ENCODE peak calls at places on chromosomes 12 and 14, in six cellular contexts. O, Q, R, I, D and B are unnamed samples.

GRCh38 chr12:22759769-22760674 is 135.1 kb downstream of the ETNK1 start:
- DNase-seq in D (no peak), R (no peak), I (no peak), Q (no peak), O (no peak), B (no peak)

GRCh38 chr12:54222609-54223008 is 33.8 kb upstream of the SMUG1 start:
- DNase-seq in Q (peak), D (peak), I (no peak), O (peak), R (no peak), B (peak)

GRCh38 chr12:111298583-111299436 is 70.1 kb downstream of the PHETA1 start:
- DNase-seq in Q (peak), R (no peak), O (peak), I (peak), D (peak), B (peak)

GRCh38 chr12:57300961-57301584 is 50.1 kb upstream of the STAC3 start:
- DNase-seq in D (no peak), I (no peak), Q (no peak), R (no peak), O (no peak), B (no peak)

GRCh38 chr14:57512221-57512620 is 18.6 kb upstream of the CCDC198 start:
- DNase-seq in Q (no peak), D (no peak), I (no peak), R (no peak), O (no peak), B (no peak)

GRCh38 chr14:59333668-59334067 is 131.5 kb downstream of the GPR135 start:
- DNase-seq in D (peak), I (no peak), O (peak), Q (no peak), R (no peak), B (peak)

GRCh38 chr14:96245710-96246534 is 10.1 kb upstream of the BDKRB1 start:
- DNase-seq in Q (no peak), R (no peak), O (no peak), D (no peak), I (no peak), B (no peak)

GRCh38 chr14:102512713-102513373 is 3.3 kb upstream of the ANKRD9 start:
- DNase-seq in Q (no peak), R (no peak), I (no peak), O (no peak), D (no peak), B (no peak)

GRCh38 chr12:3752096-3752709 is 706 bp downstream of the CRACR2A start:
- DNase-seq in D (peak), Q (no peak), I (peak), O (no peak), R (peak), B (peak)

GRCh38 chr12:54360717-54361456 is 3.4 kb downstream of the GPR84 start:
- DNase-seq in R (peak), O (no peak), Q (peak), I (peak), D (peak), B (peak)

GRCh38 chr12:45343269-45344051 is 127.6 kb downstream of the ANO6 start:
- DNase-seq in Q (peak), R (no peak), O (no peak), I (no peak), D (no peak), B (peak)

GRCh38 chr14:73888971-73889370 is 2.3 kb downstream of the ZNF410 start:
- DNase-seq in O (no peak), I (no peak), R (no peak), D (no peak), Q (no peak), B (no peak)

GRCh38 chr14:23006544-23007419 is 3.2 kb downstream of the C14orf93 start:
- DNase-seq in I (peak), O (peak), D (peak), R (peak), Q (peak), B (peak)

GRCh38 chr12:62947364-62947763 is 12.4 kb upstream of the PPM1H start:
- DNase-seq in I (no peak), R (no peak), Q (no peak), O (no peak), D (no peak), B (no peak)

GRCh38 chr12:45216297-45216982 is 545 bp downstream of the ANO6 start:
- DNase-seq in Q (peak), I (peak), D (peak), O (no peak), R (peak), B (no peak)

GRCh38 chr12:37543131-37543965 is 773.2 kb upstream of the ALG10B start:
- DNase-seq in R (no peak), O (no peak), D (no peak), Q (no peak), I (no peak), B (no peak)

GRCh38 chr14:69532561-69533335 is 41.9 kb downstream of the CCDC177 start:
- DNase-seq in R (no peak), Q (no peak), O (no peak), D (no peak), I (no peak), B (no peak)

GRCh38 chr14:69538766-69539165 is 35.9 kb downstream of the CCDC177 start:
- DNase-seq in D (no peak), O (no peak), R (no peak), Q (no peak), I (no peak), B (no peak)

GRCh38 chr14:69536976-69537375 is 37.7 kb downstream of the CCDC177 start:
- DNase-seq in D (no peak), Q (no peak), I (no peak), R (no peak), O (no peak), B (no peak)

GRCh38 chr14:69531135-69531534 is 43.5 kb downstream of the CCDC177 start:
- DNase-seq in I (no peak), O (no peak), D (no peak), Q (no peak), R (no peak), B (no peak)

GRCh38 chr14:69535230-69535848 is 39.3 kb downstream of the CCDC177 start:
- DNase-seq in O (peak), D (peak), R (no peak), Q (peak), I (no peak), B (peak)
- TF ChIP-seq CTCF in O (peak), D (peak), R (peak), Q (peak), I (no peak), B (peak)

GRCh38 chr14:48125654-48126053 is 450.2 kb upstream of the MDGA2 start:
- DNase-seq in R (no peak), D (no peak), O (no peak), Q (no peak), I (no peak), B (no peak)
- H3K4me3 ChIP-seq in R (no peak), D (no peak), O (no peak), Q (no peak), I (no peak), B (no peak)

GRCh38 chr14:72781476-72782181 is 112.3 kb downstream of the DPF3 start:
- DNase-seq in I (no peak), D (peak), O (no peak), R (no peak), Q (peak), B (peak)
- TF ChIP-seq CTCF in I (no peak), D (no peak), O (no peak), R (no peak), Q (no peak), B (no peak)

GRCh38 chr14:63178912-63179311 is 25.3 kb upstream of the RHOJ start:
- DNase-seq in I (no peak), D (peak), O (no peak), Q (no peak), R (no peak), B (no peak)

GRCh38 chr14:63175531-63175930 is 28.7 kb upstream of the RHOJ start:
- DNase-seq in Q (no peak), O (no peak), I (no peak), D (no peak), R (no peak), B (no peak)

GRCh38 chr14:63179383-63179782 is 24.9 kb upstream of the RHOJ start:
- DNase-seq in O (no peak), I (no peak), R (no peak), Q (no peak), D (no peak), B (no peak)

GRCh38 chr14:63180017-63180416 is 24.2 kb upstream of the RHOJ start:
- DNase-seq in Q (no peak), O (no peak), D (peak), I (no peak), R (no peak), B (no peak)

DNA sequence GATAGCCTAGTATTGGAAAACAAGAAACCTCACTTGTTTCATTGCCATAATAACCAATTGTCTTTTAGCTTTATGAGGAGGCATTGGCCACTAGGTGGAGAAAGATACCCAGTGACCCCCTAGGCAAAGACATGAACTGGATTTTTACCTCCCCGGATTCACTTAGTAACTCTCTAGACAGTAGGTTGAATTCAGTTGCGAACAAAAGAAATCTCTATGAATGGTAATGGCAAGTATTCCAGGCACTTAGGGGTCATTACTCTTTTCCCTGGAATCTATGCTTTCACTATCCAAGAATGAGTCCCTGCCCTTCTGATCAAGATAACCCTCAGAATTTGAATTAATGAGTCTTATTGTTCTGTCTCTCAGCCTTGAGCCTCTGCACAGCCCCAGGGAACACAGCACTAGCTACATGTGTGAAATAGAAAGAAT is 29.5 kb upstream of the RHOJ start:
- DNase-seq in Q (peak), R (no peak), I (no peak), D (peak), O (peak), B (peak)
- H3K4me3 ChIP-seq in Q (no peak), R (no peak), I (no peak), D (no peak), O (no peak), B (no peak)

DNA sequence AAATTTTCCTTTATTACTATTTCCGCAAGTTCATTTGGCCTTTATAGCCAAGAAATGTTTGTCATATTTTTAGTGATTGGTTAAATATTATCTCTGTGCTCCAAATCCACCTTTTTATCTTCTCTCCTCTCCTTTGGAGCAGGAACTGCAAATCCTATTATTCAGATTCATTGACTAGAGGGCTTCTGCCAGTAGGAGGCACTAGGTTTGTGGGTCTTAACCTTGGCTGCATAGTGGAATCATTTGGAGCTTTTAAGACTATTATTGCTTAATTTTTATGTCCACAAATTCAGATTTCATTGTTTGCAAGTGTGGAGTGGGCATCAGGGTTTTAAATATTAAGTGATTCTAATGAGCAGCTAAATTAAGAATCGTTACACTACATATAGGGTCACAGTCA is 75.3 kb upstream of the SYT10 start:
- DNase-seq in Q (no peak), O (no peak), D (no peak), R (no peak), I (no peak), B (no peak)
- TF ChIP-seq CTCF in Q (no peak), O (no peak), D (peak), R (no peak), I (no peak), B (no peak)

GRCh38 chr12:121807656-121808347 is 4.0 kb downstream of the SETD1B start:
- DNase-seq in O (no peak), R (no peak), I (no peak), D (no peak), Q (no peak), B (no peak)
- H3K4me3 ChIP-seq in O (no peak), R (no peak), I (peak), D (no peak), Q (no peak), B (peak)

DNA sequence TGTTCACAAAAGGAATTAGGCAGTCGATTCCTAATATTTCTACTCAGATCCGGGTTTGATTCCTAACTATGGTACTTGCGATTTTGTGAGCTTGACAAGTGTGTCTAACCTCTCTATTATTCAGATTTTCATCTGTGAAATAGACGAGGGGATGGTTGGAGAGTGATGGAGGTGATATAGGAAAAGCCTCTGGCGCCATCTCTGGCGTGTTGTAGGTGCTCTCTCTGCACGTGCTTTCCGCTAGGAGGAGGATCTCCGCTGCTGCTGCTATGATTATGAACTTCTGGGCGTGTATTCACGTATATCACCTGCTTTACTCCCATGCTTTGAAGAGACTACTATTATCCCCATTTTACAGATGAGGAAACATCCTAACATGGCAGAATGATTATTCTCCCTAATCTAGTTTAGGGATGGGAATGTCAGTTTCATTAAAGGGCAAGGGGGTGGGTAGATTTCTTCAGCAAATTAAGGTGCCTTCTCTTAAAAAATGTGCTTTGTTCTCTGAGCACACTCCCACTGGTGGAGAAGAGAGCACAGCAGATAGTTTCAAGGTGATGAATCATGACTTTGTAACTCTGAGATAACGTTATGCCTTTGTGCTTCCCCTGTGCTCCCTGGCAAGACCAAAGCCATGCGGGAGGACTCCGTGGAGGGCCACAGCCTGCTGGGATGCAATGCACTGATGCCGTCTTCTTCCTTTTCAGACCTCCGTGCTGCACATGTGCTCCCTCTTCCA is 97.1 kb downstream of the PRIMA1 start:
- DNase-seq in O (no peak), Q (no peak), D (no peak), R (no peak), I (no peak), B (no peak)
- TF ChIP-seq CTCF in O (no peak), Q (no peak), D (no peak), R (no peak), I (no peak), B (no peak)

GRCh38 chr12:9932270-9932669 is at the start of gene CLEC2A:
- DNase-seq in Q (no peak), R (no peak), D (no peak), O (no peak), I (no peak), B (no peak)
- H3K4me3 ChIP-seq in Q (no peak), R (no peak), D (no peak), O (no peak), I (no peak), B (no peak)